ENCODE peak calls at places on chromosomes 3 and 15, in six cellular contexts. R, V, U, F, L and B are unnamed samples.

GRCh38 chr15:58279654-58280053 is 141.5 kb downstream of the AQP9 start:
- DNase-seq in V (no peak), L (no peak), R (no peak), U (no peak), F (no peak), B (no peak)

GRCh38 chr15:101013769-101014223 is 94.6 kb downstream of the LRRK1 start:
- DNase-seq in L (no peak), V (no peak), U (no peak), F (no peak), R (peak; percentile 29), B (no peak)

GRCh38 chr3:157475921-157476395 is 27.3 kb downstream of the VEPH1 start:
- DNase-seq in F (no peak), U (peak; percentile 82), R (no peak), L (no peak), V (no peak), B (no peak)

GRCh38 chr3:172096881-172097420 is 57.6 kb downstream of the FNDC3B start:
- DNase-seq in U (peak; percentile 29), F (no peak), V (no peak), R (no peak), L (no peak), B (peak; percentile 49)

GRCh38 chr15:39172380-39173281 is 408.2 kb upstream of the THBS1 start:
- DNase-seq in V (no peak), L (no peak), R (no peak), U (no peak), F (peak; percentile 37), B (no peak)

GRCh38 chr3:40583691-40584090 is 58.9 kb downstream of the ZNF621 start:
- DNase-seq in U (no peak), R (no peak), L (no peak), V (no peak), F (no peak), B (no peak)

GRCh38 chr3:146280859-146281258 is 30.0 kb upstream of the PLSCR4 start:
- DNase-seq in V (no peak), F (no peak), R (no peak), U (no peak), L (no peak), B (no peak)

GRCh38 chr15:47439146-47439869 is 278.0 kb upstream of the SEMA6D start:
- DNase-seq in V (no peak), F (no peak), U (no peak), L (no peak), R (no peak), B (no peak)

GRCh38 chr3:23800731-23801130 is 5.0 kb upstream of the UBE2E1 start:
- DNase-seq in F (no peak), L (no peak), V (no peak), U (no peak), R (no peak), B (no peak)

GRCh38 chr3:10522646-10523303 is 17.4 kb upstream of the ATP2B2 start:
- DNase-seq in U (no peak), L (peak; percentile 30), F (no peak), R (no peak), V (no peak), B (no peak)

GRCh38 chr3:14284694-14285404 is 106.2 kb downstream of the LSM3 start:
- DNase-seq in U (no peak), L (no peak), R (no peak), V (no peak), F (no peak), B (no peak)

GRCh38 chr15:100879046-100879445 is 585 bp upstream of the ALDH1A3 start:
- DNase-seq in V (no peak), R (no peak), L (no peak), U (peak; percentile 39), F (no peak), B (no peak)

GRCh38 chr3:139227165-139227564 is 116.7 kb upstream of the MRPS22 start:
- DNase-seq in R (no peak), F (peak; percentile 6), U (no peak), V (no peak), L (no peak), B (no peak)

GRCh38 chr15:76168237-76168984 is 108.6 kb downstream of the TMEM266 start:
- DNase-seq in L (no peak), F (no peak), R (no peak), V (no peak), U (no peak), B (no peak)